ENCODE peak calls at places on chromosome 18, in eight cellular contexts. B, N, J, C, A, W, X and E are unnamed samples.
A peak's percentile ranks its signal among the peaks of the same experiment; 100 is the strongest.

GRCh38 chr18:65235966-65236634 is 514.7 kb upstream of the CDH7 start:
- DNase-seq in B (no peak), N (no peak), J (no peak), C (no peak), A (no peak), W (no peak), X (no peak), E (no peak)

GRCh38 chr18:2641638-2642037 is 13.9 kb upstream of the SMCHD1 start:
- DNase-seq in B (no peak), N (no peak), J (no peak), C (no peak), A (no peak), W (no peak), X (no peak), E (no peak)

GRCh38 chr18:23207191-23207955 is 72.1 kb downstream of the CABLES1 start:
- DNase-seq in B (peak; percentile 8), N (no peak), J (no peak), C (peak; percentile 60), A (no peak), W (no peak), X (no peak), E (no peak)

GRCh38 chr18:70578480-70578879 is 289.6 kb downstream of the SOCS6 start:
- DNase-seq in B (no peak), N (no peak), J (no peak), C (no peak), A (no peak), W (no peak), X (no peak), E (no peak)

GRCh38 chr18:7221424-7222155 is 9.3 kb upstream of the LRRC30 start:
- DNase-seq in B (peak; percentile 16), N (no peak), J (peak; percentile 86), C (peak; percentile 45), A (peak; percentile 9), W (no peak), X (no peak), E (no peak)

GRCh38 chr18:51132256-51132935 is 65.1 kb downstream of the MEX3C start:
- DNase-seq in B (no peak), N (no peak), J (no peak), C (no peak), A (no peak), W (no peak), X (no peak), E (no peak)

GRCh38 chr18:24053211-24053610 is 38.7 kb downstream of the TTC39C start:
- DNase-seq in B (no peak), N (no peak), J (no peak), C (no peak), A (no peak), W (no peak), X (no peak), E (no peak)

GRCh38 chr18:6414118-6414722 is 491 bp downstream of the L3MBTL4 start:
- DNase-seq in B (no peak), N (no peak), J (peak; percentile 55), C (no peak), A (peak; percentile 83), W (peak; percentile 73), X (peak; percentile 87), E (no peak)

GRCh38 chr18:79940126-79940813 is 11.2 kb downstream of the SLC66A2 start:
- DNase-seq in B (no peak), N (no peak), J (no peak), C (no peak), A (peak; percentile 7), W (peak; percentile 38), X (peak; percentile 57), E (no peak)

GRCh38 chr18:60870261-60870966 is 462.8 kb upstream of the CDH20 start:
- DNase-seq in B (no peak), N (no peak), J (no peak), C (no peak), A (no peak), W (no peak), X (no peak), E (no peak)

GRCh38 chr18:74520096-74520833 is 14.0 kb upstream of the CNDP1 start:
- DNase-seq in B (no peak), N (no peak), J (no peak), C (no peak), A (no peak), W (no peak), X (no peak), E (no peak)

DNA sequence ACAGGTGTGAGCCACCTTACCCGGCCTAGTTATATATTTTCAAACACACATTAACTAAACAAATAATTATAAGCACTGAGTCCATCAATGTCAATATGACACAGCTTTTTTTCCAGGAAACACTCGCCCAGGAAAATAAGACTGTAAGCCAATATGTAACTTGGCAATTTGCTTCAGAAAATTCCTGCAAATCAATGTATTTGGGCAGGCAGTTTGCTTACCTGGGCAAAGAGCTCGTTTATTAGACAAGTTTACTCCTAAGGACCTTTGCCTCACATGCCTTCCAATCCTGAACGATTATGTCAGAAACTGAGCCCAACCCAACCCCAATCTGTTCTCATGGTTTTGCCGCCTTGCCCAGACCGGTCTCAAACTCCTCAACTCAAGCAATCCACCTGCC is 34.7 kb upstream of the NDUFV2 start:
- DNase-seq in B (no peak), N (no peak), J (no peak), C (no peak), A (no peak), W (no peak), X (no peak), E (no peak)
- H3K27ac ChIP-seq in B (no peak overlapping the region), N (no peak overlapping the region), J (no peak overlapping the region), C (no peak overlapping the region), A (peak overlapping the region; percentile 26), W (no peak overlapping the region), X (no peak overlapping the region), E (no peak overlapping the region)

GRCh38 chr18:62370386-62370785 is 45.3 kb downstream of the TNFRSF11A start:
- DNase-seq in B (no peak), N (no peak), J (no peak), C (no peak), A (no peak), W (no peak), X (no peak), E (no peak)
- H3K4me1 ChIP-seq in B (no peaks in the 10 kb centered on the region), N (no peaks in the 10 kb centered on the region), J (no peaks in the 10 kb centered on the region), C (no peaks in the 10 kb centered on the region), A (no peaks in the 10 kb centered on the region), W (no peaks in the 10 kb centered on the region), X (no peaks in the 10 kb centered on the region), E (no peaks in the 10 kb centered on the region)

GRCh38 chr18:49730951-49731391 is 82.4 kb downstream of the ACAA2 start:
- DNase-seq in B (no peak), N (no peak), J (no peak), C (no peak), A (no peak), W (no peak), X (no peak), E (no peak)
- H3K27ac ChIP-seq in B (no peak overlapping the region), N (no peak overlapping the region), J (peak overlapping the region; percentile 7), C (no peak overlapping the region), A (no peak overlapping the region), W (no peak overlapping the region), X (no peak overlapping the region), E (no peak overlapping the region)

DNA sequence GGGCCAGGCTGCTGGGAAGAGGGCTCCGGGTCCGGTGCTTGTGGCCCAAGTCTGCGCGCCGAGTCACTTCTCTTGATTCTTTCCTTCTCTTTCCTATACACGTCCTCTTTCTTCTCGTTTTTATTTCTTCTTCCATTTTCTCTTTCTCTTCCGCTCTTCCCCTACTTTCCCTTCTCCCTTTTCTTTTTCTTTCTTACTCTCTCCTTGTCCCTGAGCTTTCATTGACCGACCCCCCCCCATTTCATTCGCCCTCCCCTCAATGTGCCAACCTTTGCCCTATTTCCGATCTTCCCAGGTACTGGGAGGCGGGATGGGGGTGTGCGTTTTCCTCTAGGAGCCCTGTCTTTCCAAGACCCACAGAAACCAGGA is 1.8 kb downstream of the ONECUT2 start:
- DNase-seq in B (no peak), N (no peak), J (no peak), C (no peak), A (no peak), W (no peak), X (no peak), E (no peak)
- H3K4me1 ChIP-seq in B (peaks cover 33% of the 10 kb centered on the region), N (peaks cover 22% of the 10 kb centered on the region), J (peaks cover 12% of the 10 kb centered on the region), C (peaks cover 21% of the 10 kb centered on the region), A (peaks cover 8% of the 10 kb centered on the region), W (peaks cover 3% of the 10 kb centered on the region), X (no peaks in the 10 kb centered on the region), E (no peaks in the 10 kb centered on the region)

GRCh38 chr18:77071711-77072292 is 60.8 kb downstream of the MBP start:
- DNase-seq in B (no peak), N (peak; percentile 63), J (no peak), C (peak; percentile 96), A (no peak), W (peak; percentile 87), X (peak; percentile 82), E (peak; percentile 75)
- H3K27ac ChIP-seq in B (no peak overlapping the region), N (peak overlapping the region; percentile 93), J (no peak overlapping the region), C (peak overlapping the region; percentile 91), A (peak overlapping the region; percentile 44), W (peak overlapping the region; percentile 68), X (peak overlapping the region; percentile 58), E (peak overlapping the region; percentile 50)

GRCh38 chr18:62718268-62718800 is 3.0 kb downstream of the PHLPP1 start:
- DNase-seq in B (no peak), N (no peak), J (no peak), C (peak; percentile 14), A (no peak), W (no peak), X (no peak), E (no peak)

GRCh38 chr18:62717850-62718229 is 2.5 kb downstream of the PHLPP1 start:
- DNase-seq in B (no peak), N (no peak), J (no peak), C (peak; percentile 49), A (no peak), W (no peak), X (no peak), E (no peak)

GRCh38 chr18:62720766-62721613 is 5.6 kb downstream of the PHLPP1 start:
- DNase-seq in B (no peak), N (no peak), J (no peak), C (no peak), A (no peak), W (no peak), X (no peak), E (no peak)

GRCh38 chr18:62721837-62722795 is 6.8 kb downstream of the PHLPP1 start:
- DNase-seq in B (no peak), N (no peak), J (no peak), C (no peak), A (no peak), W (no peak), X (no peak), E (no peak)

GRCh38 chr18:62720048-62720447 is 4.7 kb downstream of the PHLPP1 start:
- DNase-seq in B (no peak), N (no peak), J (no peak), C (no peak), A (no peak), W (no peak), X (no peak), E (no peak)
- H3K4me1 ChIP-seq in B (peaks cover 20% of the 10 kb centered on the region), N (peaks cover 16% of the 10 kb centered on the region), J (peaks cover 29% of the 10 kb centered on the region), C (peaks cover 21% of the 10 kb centered on the region), A (peaks cover 6% of the 10 kb centered on the region), W (no peaks in the 10 kb centered on the region), X (no peaks in the 10 kb centered on the region), E (peaks cover 12% of the 10 kb centered on the region)